ENCODE peak calls at places on chromosomes 4 and X, in four cellular contexts. G is GM12878, J is SK-N-SH, H is HCT116. V is an unnamed sample.

GRCh38 chrX:63686878-63687714 is 97.9 kb downstream of the ARHGEF9 start:
- DNase-seq in G (peak; percentile 20), J (peak; percentile 42), H (peak; percentile 3), V (peak; percentile 46)

GRCh38 chr4:109873791-109874514 is 26.0 kb downstream of the LRIT3 start:
- DNase-seq in J (no peak), H (peak; percentile 3), G (no peak), V (no peak)

GRCh38 chrX:72620550-72621145 is 48.0 kb upstream of the HDAC8 start:
- DNase-seq in H (peak; percentile 74), J (no peak), G (no peak), V (no peak)

GRCh38 chrX:40573763-40574162 is 7.0 kb upstream of the ATP6AP2 start:
- DNase-seq in H (no peak), G (no peak), J (no peak), V (no peak)

GRCh38 chr4:38119663-38120374 is 159.6 kb downstream of the PTTG2 start:
- DNase-seq in J (peak; percentile 48), H (no peak), G (no peak), V (peak; percentile 1)

GRCh38 chrX:10157032-10157341 is 212 bp downstream of the CLCN4 start:
- DNase-seq in J (no peak), H (no peak), G (no peak), V (no peak)

GRCh38 chrX:50606300-50606950 is 135.8 kb upstream of the DGKK start:
- DNase-seq in H (no peak), G (no peak), J (no peak), V (no peak)

GRCh38 chr4:30769093-30769492 is 48.9 kb downstream of the PCDH7 start:
- DNase-seq in H (no peak), J (no peak), G (no peak), V (no peak)

GRCh38 chr4:73897380-73898136 is 28.4 kb downstream of the CXCL1 start:
- DNase-seq in G (no peak), H (no peak), J (no peak), V (no peak)

GRCh38 chrX:69323786-69324720 is 158.8 kb upstream of the PJA1 start:
- DNase-seq in G (no peak), J (peak; percentile 3), H (no peak), V (no peak)

GRCh38 chr4:118969359-118969758 is 80.7 kb downstream of the SYNPO2 start:
- DNase-seq in H (peak; percentile 32), G (no peak), J (peak; percentile 61), V (no peak)

GRCh38 chrX:42920752-42921151 is 142.8 kb upstream of the PPP1R2C start:
- DNase-seq in J (no peak), H (no peak), G (no peak), V (peak; percentile 3)

GRCh38 chr4:118997601-118998000 is 108.9 kb downstream of the SYNPO2 start:
- DNase-seq in J (no peak), H (no peak), G (no peak), V (no peak)

GRCh38 chr4:17260395-17260907 is 251.4 kb downstream of the QDPR start:
- DNase-seq in G (no peak), H (no peak), J (no peak), V (no peak)

GRCh38 chr4:53654300-53654758 is 63.0 kb upstream of the LNX1 start:
- DNase-seq in G (peak; percentile 58), H (no peak), J (no peak), V (no peak)

GRCh38 chrX:119942831-119943184 is 743 bp downstream of the NKAP start:
- DNase-seq in J (no peak), G (no peak), H (no peak), V (no peak)

GRCh38 chrX:41846714-41847113 is 76.6 kb downstream of the CASK start:
- DNase-seq in H (no peak), J (no peak), G (no peak), V (no peak)

GRCh38 chr4:7785017-7785416 is 154.6 kb downstream of the AFAP1 start:
- DNase-seq in H (no peak), G (no peak), J (peak; percentile 88), V (no peak)

GRCh38 chr4:74033721-74034120 is 4.8 kb downstream of the CXCL3 start:
- DNase-seq in G (no peak), J (no peak), H (no peak), V (no peak)

GRCh38 chrX:39726810-39727209 is 370.9 kb downstream of the BCOR start:
- DNase-seq in J (peak; percentile 63), H (no peak), G (no peak), V (no peak)

GRCh38 chrX:53239474-53239873 is 14.5 kb upstream of the KDM5C start:
- DNase-seq in J (no peak), G (no peak), H (no peak), V (peak; percentile 14)

GRCh38 chr4:150145950-150146340 is 67.7 kb downstream of the DCLK2 start:
- DNase-seq in H (no peak), G (no peak), J (no peak), V (no peak)

GRCh38 chr4:112411781-112412281 is 104.1 kb downstream of the NEUROG2 start:
- DNase-seq in J (no peak), H (no peak), G (no peak), V (no peak)

GRCh38 chr4:184695178-184695896 is 38.6 kb downstream of the CENPU start:
- DNase-seq in H (no peak), J (no peak), G (no peak), V (no peak)

GRCh38 chr4:41360911-41361830 is 104.4 kb downstream of the UCHL1 start:
- DNase-seq in J (peak; percentile 46), H (no peak), G (no peak), V (peak; percentile 41)

GRCh38 chrX:34893741-34894140 is 48.9 kb upstream of the FAM47B start:
- DNase-seq in H (no peak), G (no peak), J (no peak), V (peak; percentile 37)

GRCh38 chr4:108360857-108361820 is 192.4 kb upstream of the LEF1 start:
- DNase-seq in H (no peak), G (no peak), J (no peak), V (peak; percentile 79)

GRCh38 chrX:136259543-136259942 is 8.3 kb upstream of the MAP7D3 start:
- DNase-seq in J (no peak), H (no peak), G (no peak), V (no peak)

GRCh38 chrX:11321986-11322385 is 28.8 kb downstream of the AMELX start:
- DNase-seq in G (no peak), H (no peak), J (no peak), V (no peak)

GRCh38 chr4:173834151-173834550 is 304.1 kb upstream of the HAND2 start:
- DNase-seq in G (no peak), H (peak; percentile 13), J (no peak), V (no peak)

GRCh38 chr4:148329751-148330150 is 112.5 kb downstream of the NR3C2 start:
- DNase-seq in G (no peak), H (no peak), J (no peak), V (no peak)

GRCh38 chrX:413322-414201 is 26.9 kb upstream of the PPP2R3B start:
- DNase-seq in J (no peak), H (no peak), G (no peak), V (no peak)

DNA sequence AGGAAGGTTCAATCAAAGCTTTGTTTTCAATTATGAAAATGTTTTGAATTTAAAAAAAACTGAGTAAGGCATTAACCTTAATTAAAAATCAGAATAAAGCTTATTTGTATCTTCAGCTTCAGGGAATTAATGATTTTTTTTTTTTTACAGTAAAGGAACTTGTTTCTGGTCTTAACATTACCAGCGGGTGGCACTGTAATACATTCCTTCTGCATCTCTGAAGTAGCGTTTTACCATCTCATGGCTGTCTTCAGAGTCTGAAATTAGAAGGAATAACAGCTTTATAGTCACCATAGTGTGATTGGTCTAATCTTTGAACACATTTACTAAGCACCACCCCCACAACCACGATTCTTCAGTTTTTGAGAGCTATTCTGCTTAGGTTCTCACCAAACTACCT is 102.6 kb downstream of the IL1RAPL2 start:
- DNase-seq in J (no peak), H (no peak), G (no peak), V (peak; percentile 13)
- TF ChIP-seq JUND in J (no peak), H (no peak), G (no peak), V (no peak)

GRCh38 chr4:103415801-103416200 is 217.7 kb upstream of the CENPE start:
- DNase-seq in G (no peak), J (no peak), H (no peak), V (no peak)
- TF ChIP-seq JUND in G (no peak), J (no peak), H (no peak), V (no peak)

GRCh38 chr4:87758278-87758677 is 41.1 kb upstream of the IBSP start:
- DNase-seq in J (no peak), H (no peak), G (no peak), V (no peak)
- TF ChIP-seq JUND in J (no peak), H (no peak), G (no peak), V (no peak)

GRCh38 chr4:168662297-168662985 is 165.6 kb downstream of the PALLD start:
- DNase-seq in H (no peak), G (no peak), J (no peak), V (no peak)

GRCh38 chr4:168667936-168668335 is 171.1 kb downstream of the PALLD start:
- DNase-seq in H (no peak), J (no peak), G (no peak), V (no peak)

GRCh38 chr4:168664242-168664897 is 167.5 kb downstream of the PALLD start:
- DNase-seq in J (no peak), H (no peak), G (no peak), V (no peak)

GRCh38 chr4:168667397-168667796 is 170.5 kb downstream of the PALLD start:
- DNase-seq in H (no peak), J (no peak), G (no peak), V (no peak)

DNA sequence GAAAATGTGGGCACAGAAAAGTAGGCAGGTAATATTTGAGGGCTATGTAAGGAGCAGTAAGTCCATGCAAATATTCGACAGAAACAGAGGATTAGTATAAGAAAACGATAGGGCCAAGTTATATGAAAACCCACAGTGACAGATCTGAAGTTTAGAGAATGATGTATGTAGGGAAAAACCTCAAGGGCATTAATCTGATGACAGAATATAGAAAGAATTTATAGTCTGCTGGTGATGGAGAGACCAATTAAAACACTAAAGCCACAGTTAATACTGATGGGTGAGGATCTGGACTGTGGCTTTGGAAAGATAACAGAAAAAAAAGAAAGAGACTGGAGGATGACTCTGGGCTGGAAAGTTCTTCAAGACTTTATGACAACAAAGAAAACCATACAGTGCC is 169.7 kb downstream of the PALLD start:
- DNase-seq in J (no peak), H (no peak), G (no peak), V (no peak)
- TF ChIP-seq JUND in J (peak; percentile 75), H (no peak), G (no peak), V (no peak)

V was measured in T47D.